ENCODE peak calls at places on chromosome X, in six cellular contexts. M is fibroblast of the aortic adventitia, B is sciatic nerve, N is lower lobe of right lung, T is NCI-H1092 treated with DMSO at 0.1 percent for 48 hours, J is G401. Y is an unnamed sample.
A peak's percentile ranks its signal among the peaks of the same experiment; 100 is the strongest.

GRCh38 chrX:54950730-54951375 is 30.2 kb downstream of the TRO start:
- DNase-seq in N (no peak), M (no peak), J (peak; percentile 81), B (no peak), T (peak; percentile 90), Y (peak; percentile 18)

GRCh38 chrX:119734897-119735339 is 23.5 kb upstream of the SOWAHD start:
- DNase-seq in M (no peak), N (peak; percentile 75), J (peak; percentile 43), T (peak; percentile 84), B (peak; percentile 68), Y (peak; percentile 39)

GRCh38 chrX:155028749-155029360 is 2.2 kb downstream of the FUNDC2 start:
- DNase-seq in J (peak; percentile 1), T (no peak), N (no peak), M (peak; percentile 51), B (no peak), Y (no peak)

GRCh38 chrX:52821079-52821760 is 10.1 kb downstream of the XAGE5 start:
- DNase-seq in T (no peak), J (no peak), B (no peak), N (no peak), M (no peak), Y (no peak)

GRCh38 chrX:144801786-144802185 is 445.5 kb upstream of the SPANXN1 start:
- DNase-seq in N (no peak), B (no peak), J (no peak), M (peak; percentile 68), T (no peak), Y (no peak)

GRCh38 chrX:40687169-40687568 is 39.8 kb upstream of the CXorf38 start:
- DNase-seq in M (no peak), J (no peak), B (no peak), T (no peak), N (no peak), Y (no peak)

GRCh38 chrX:82218361-82218760 is 1016.5 kb downstream of the SH3BGRL start:
- DNase-seq in T (no peak), M (peak; percentile 1), B (no peak), N (no peak), J (no peak), Y (peak; percentile 17)

GRCh38 chrX:124349054-124349453 is 2.7 kb downstream of the SH2D1A start:
- DNase-seq in T (no peak), J (no peak), B (no peak), M (no peak), N (no peak), Y (no peak)

GRCh38 chrX:53682885-53683555 is 3.5 kb downstream of the HUWE1 start:
- DNase-seq in J (peak; percentile 36), B (no peak), N (no peak), T (peak; percentile 54), M (peak; percentile 59), Y (peak; percentile 52)